ENCODE peak calls at places on chromosomes 2 and 18, in six cellular contexts. One of them, this sample, is unnamed.

GRCh38 chr2:37378411-37378810 is 34.0 kb downstream of the QPCT start:
- DNase-seq in psoas muscle: peak; percentile 25
- DNase-seq in GM23338: no peak
- DNase-seq in PC-3: peak; percentile 85
- DNase-seq in lung: no peak
- DNase-seq in CD8-positive, alpha-beta T cell: no peak
- DNase-seq in this sample: no peak

GRCh38 chr2:18566145-18566544 is 5.7 kb upstream of the RDH14 start:
- DNase-seq in psoas muscle: no peak
- DNase-seq in GM23338: no peak
- DNase-seq in PC-3: no peak
- DNase-seq in lung: no peak
- DNase-seq in CD8-positive, alpha-beta T cell: no peak
- DNase-seq in this sample: peak; percentile 40

GRCh38 chr2:233960203-233960602 is 43.0 kb downstream of the TRPM8 start:
- DNase-seq in psoas muscle: no peak
- DNase-seq in GM23338: no peak
- DNase-seq in PC-3: no peak
- DNase-seq in lung: no peak
- DNase-seq in CD8-positive, alpha-beta T cell: no peak
- DNase-seq in this sample: no peak

GRCh38 chr2:78749648-78750047 is 275.9 kb upstream of the REG3G start:
- DNase-seq in psoas muscle: no peak
- DNase-seq in GM23338: no peak
- DNase-seq in PC-3: no peak
- DNase-seq in lung: no peak
- DNase-seq in CD8-positive, alpha-beta T cell: no peak
- DNase-seq in this sample: no peak

GRCh38 chr18:8615397-8616025 is 6.3 kb downstream of the RAB12 start:
- DNase-seq in psoas muscle: no peak
- DNase-seq in GM23338: no peak
- DNase-seq in PC-3: peak; percentile 92
- DNase-seq in lung: no peak
- DNase-seq in CD8-positive, alpha-beta T cell: no peak
- DNase-seq in this sample: no peak

GRCh38 chr2:206217743-206218520 is 56.5 kb upstream of the ZDBF2 start:
- DNase-seq in psoas muscle: no peak
- DNase-seq in GM23338: peak; percentile 44
- DNase-seq in PC-3: no peak
- DNase-seq in lung: no peak
- DNase-seq in CD8-positive, alpha-beta T cell: no peak
- DNase-seq in this sample: no peak

GRCh38 chr2:157849591-157849990 is 26.5 kb downstream of the ACVR1 start:
- DNase-seq in psoas muscle: no peak
- DNase-seq in GM23338: no peak
- DNase-seq in PC-3: peak; percentile 91
- DNase-seq in lung: no peak
- DNase-seq in CD8-positive, alpha-beta T cell: no peak
- DNase-seq in this sample: no peak

GRCh38 chr2:217954051-217954450 is 48.7 kb downstream of the TNS1 start:
- DNase-seq in psoas muscle: no peak
- DNase-seq in GM23338: no peak
- DNase-seq in PC-3: no peak
- DNase-seq in lung: no peak
- DNase-seq in CD8-positive, alpha-beta T cell: no peak
- DNase-seq in this sample: no peak

GRCh38 chr2:176535480-176536113 is 266.4 kb downstream of the MTX2 start:
- DNase-seq in psoas muscle: no peak
- DNase-seq in GM23338: no peak
- DNase-seq in PC-3: peak; percentile 69
- DNase-seq in lung: no peak
- DNase-seq in CD8-positive, alpha-beta T cell: no peak
- DNase-seq in this sample: no peak

GRCh38 chr2:57877811-57878572 is 168.6 kb upstream of the VRK2 start:
- DNase-seq in psoas muscle: no peak
- DNase-seq in GM23338: no peak
- DNase-seq in PC-3: peak; percentile 54
- DNase-seq in lung: no peak
- DNase-seq in CD8-positive, alpha-beta T cell: no peak
- DNase-seq in this sample: no peak

GRCh38 chr2:70124983-70125480 is 37.8 kb downstream of the PCBP1 start:
- DNase-seq in psoas muscle: peak; percentile 71
- DNase-seq in GM23338: peak; percentile 77
- DNase-seq in PC-3: peak; percentile 38
- DNase-seq in lung: peak; percentile 61
- DNase-seq in CD8-positive, alpha-beta T cell: peak; percentile 54
- DNase-seq in this sample: peak; percentile 64

GRCh38 chr2:233602076-233602475 is 15.4 kb upstream of the UGT1A8 start:
- DNase-seq in psoas muscle: no peak
- DNase-seq in GM23338: no peak
- DNase-seq in PC-3: no peak
- DNase-seq in lung: no peak
- DNase-seq in CD8-positive, alpha-beta T cell: no peak
- DNase-seq in this sample: no peak

GRCh38 chr18:76496200-76496890 is 1.3 kb upstream of the ZNF516 start:
- DNase-seq in psoas muscle: peak; percentile 78
- DNase-seq in GM23338: peak; percentile 80
- DNase-seq in PC-3: no peak
- DNase-seq in lung: peak; percentile 63
- DNase-seq in CD8-positive, alpha-beta T cell: no peak
- DNase-seq in this sample: peak; percentile 57

GRCh38 chr2:667332-668000 is 9.7 kb downstream of the TMEM18 start:
- DNase-seq in psoas muscle: no peak
- DNase-seq in GM23338: peak; percentile 57
- DNase-seq in PC-3: peak; percentile 86
- DNase-seq in lung: no peak
- DNase-seq in CD8-positive, alpha-beta T cell: no peak
- DNase-seq in this sample: no peak

GRCh38 chr2:199463708-199464613 is 6.2 kb upstream of the SATB2 start:
- DNase-seq in psoas muscle: no peak
- DNase-seq in GM23338: peak; percentile 54
- DNase-seq in PC-3: no peak
- DNase-seq in lung: no peak
- DNase-seq in CD8-positive, alpha-beta T cell: no peak
- DNase-seq in this sample: no peak

GRCh38 chr2:190408538-190409271 is 550 bp downstream of the MFSD6 start:
- DNase-seq in psoas muscle: peak; percentile 43
- DNase-seq in GM23338: peak; percentile 49
- DNase-seq in PC-3: peak; percentile 44
- DNase-seq in lung: peak; percentile 54
- DNase-seq in CD8-positive, alpha-beta T cell: peak; percentile 62
- DNase-seq in this sample: no peak

GRCh38 chr2:199543606-199544172 is 86.0 kb upstream of the SATB2 start:
- DNase-seq in psoas muscle: no peak
- DNase-seq in GM23338: no peak
- DNase-seq in PC-3: no peak
- DNase-seq in lung: no peak
- DNase-seq in CD8-positive, alpha-beta T cell: no peak
- DNase-seq in this sample: no peak

GRCh38 chr2:127025357-127026062 is 81.4 kb downstream of the BIN1 start:
- DNase-seq in psoas muscle: peak; percentile 73
- DNase-seq in GM23338: peak; percentile 90
- DNase-seq in PC-3: no peak
- DNase-seq in lung: peak; percentile 88
- DNase-seq in CD8-positive, alpha-beta T cell: peak; percentile 57
- DNase-seq in this sample: peak; percentile 94

GRCh38 chr2:205386109-205386508 is 296.2 kb upstream of the NRP2 start:
- DNase-seq in psoas muscle: no peak
- DNase-seq in GM23338: no peak
- DNase-seq in PC-3: no peak
- DNase-seq in lung: no peak
- DNase-seq in CD8-positive, alpha-beta T cell: no peak
- DNase-seq in this sample: peak; percentile 60

GRCh38 chr2:28649481-28650260 is 102.0 kb upstream of the PPP1CB start:
- DNase-seq in psoas muscle: no peak
- DNase-seq in GM23338: no peak
- DNase-seq in PC-3: peak; percentile 84
- DNase-seq in lung: no peak
- DNase-seq in CD8-positive, alpha-beta T cell: no peak
- DNase-seq in this sample: no peak

GRCh38 chr2:134722728-134723127 is 3.9 kb upstream of the TMEM163 start:
- DNase-seq in psoas muscle: no peak
- DNase-seq in GM23338: peak; percentile 67
- DNase-seq in PC-3: no peak
- DNase-seq in lung: no peak
- DNase-seq in CD8-positive, alpha-beta T cell: no peak
- DNase-seq in this sample: no peak

GRCh38 chr2:232286011-232286868 is 92.3 kb upstream of the ALPP start:
- DNase-seq in psoas muscle: no peak
- DNase-seq in GM23338: no peak
- DNase-seq in PC-3: no peak
- DNase-seq in lung: no peak
- DNase-seq in CD8-positive, alpha-beta T cell: no peak
- DNase-seq in this sample: no peak

GRCh38 chr2:238169021-238169707 is 10.4 kb downstream of the ERFE start:
- DNase-seq in psoas muscle: peak; percentile 47
- DNase-seq in GM23338: no peak
- DNase-seq in PC-3: peak; percentile 29
- DNase-seq in lung: no peak
- DNase-seq in CD8-positive, alpha-beta T cell: no peak
- DNase-seq in this sample: no peak

GRCh38 chr2:9390991-9391390 is 32.3 kb downstream of the ITGB1BP1 start:
- DNase-seq in psoas muscle: no peak
- DNase-seq in GM23338: no peak
- DNase-seq in PC-3: no peak
- DNase-seq in lung: no peak
- DNase-seq in CD8-positive, alpha-beta T cell: no peak
- DNase-seq in this sample: no peak

GRCh38 chr2:229931241-229931640 is 8.9 kb downstream of the FBXO36 start:
- DNase-seq in psoas muscle: no peak
- DNase-seq in GM23338: no peak
- DNase-seq in PC-3: no peak
- DNase-seq in lung: no peak
- DNase-seq in CD8-positive, alpha-beta T cell: no peak
- DNase-seq in this sample: no peak

GRCh38 chr18:69567813-69568488 is 167.3 kb downstream of the DOK6 start:
- DNase-seq in psoas muscle: no peak
- DNase-seq in GM23338: peak; percentile 59
- DNase-seq in PC-3: peak; percentile 75
- DNase-seq in lung: no peak
- DNase-seq in CD8-positive, alpha-beta T cell: no peak
- DNase-seq in this sample: no peak

GRCh38 chr2:104476075-104476474 is 377.8 kb upstream of the POU3F3 start:
- DNase-seq in psoas muscle: no peak
- DNase-seq in GM23338: no peak
- DNase-seq in PC-3: no peak
- DNase-seq in lung: no peak
- DNase-seq in CD8-positive, alpha-beta T cell: no peak
- DNase-seq in this sample: no peak
- H3K4me3 ChIP-seq in psoas muscle: no peak overlapping the region
- H3K4me3 ChIP-seq in GM23338: no peak overlapping the region
- H3K4me3 ChIP-seq in PC-3: no peak overlapping the region
- H3K4me3 ChIP-seq in lung: no peak overlapping the region
- H3K4me3 ChIP-seq in CD8-positive, alpha-beta T cell: no peak overlapping the region
- H3K4me3 ChIP-seq in this sample: no peak overlapping the region

GRCh38 chr2:55009277-55010055 is 40.8 kb downstream of the RTN4 start:
- DNase-seq in psoas muscle: no peak
- DNase-seq in GM23338: no peak
- DNase-seq in PC-3: no peak
- DNase-seq in lung: no peak
- DNase-seq in CD8-positive, alpha-beta T cell: no peak
- DNase-seq in this sample: no peak
- H3K4me1 ChIP-seq in psoas muscle: peaks cover 48% of the 10 kb centered on the region
- H3K4me1 ChIP-seq in GM23338: peaks cover 67% of the 10 kb centered on the region
- H3K4me1 ChIP-seq in PC-3: peaks cover 47% of the 10 kb centered on the region
- H3K4me1 ChIP-seq in lung: peaks cover 1% of the 10 kb centered on the region
- H3K4me1 ChIP-seq in CD8-positive, alpha-beta T cell: peaks cover 61% of the 10 kb centered on the region
- H3K4me1 ChIP-seq in this sample: peaks cover 65% of the 10 kb centered on the region

DNA sequence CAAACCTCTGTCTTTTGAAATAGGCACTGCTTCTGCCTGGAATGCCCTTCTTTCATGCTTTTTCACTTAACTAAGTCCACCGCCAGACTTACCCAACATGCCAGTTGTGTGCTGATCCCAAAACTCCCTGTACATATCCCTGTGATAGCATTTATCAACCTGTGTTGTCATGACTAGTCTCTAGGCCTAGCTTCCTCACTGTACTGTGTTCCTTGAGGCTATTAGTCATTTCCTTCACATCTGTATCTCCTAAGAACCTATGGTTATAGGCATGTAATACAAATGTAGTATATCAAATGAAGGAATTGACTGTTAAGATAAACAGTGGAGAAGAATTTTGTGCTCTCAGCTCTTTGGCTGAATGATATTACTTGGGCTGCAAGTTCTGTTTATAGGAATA is 184.3 kb downstream of the CYRIA start:
- DNase-seq in psoas muscle: no peak
- DNase-seq in GM23338: no peak
- DNase-seq in PC-3: no peak
- DNase-seq in lung: no peak
- DNase-seq in CD8-positive, alpha-beta T cell: no peak
- DNase-seq in this sample: no peak
- H3K27me3 ChIP-seq in psoas muscle: no peaks in the 10 kb centered on the region
- H3K27me3 ChIP-seq in GM23338: no peaks in the 10 kb centered on the region
- H3K27me3 ChIP-seq in PC-3: no peaks in the 10 kb centered on the region
- H3K27me3 ChIP-seq in lung: no peaks in the 10 kb centered on the region
- H3K27me3 ChIP-seq in CD8-positive, alpha-beta T cell: no peaks in the 10 kb centered on the region
- H3K27me3 ChIP-seq in this sample: no peaks in the 10 kb centered on the region

GRCh38 chr2:64930159-64930558 is 59.0 kb upstream of the SLC1A4 start:
- DNase-seq in psoas muscle: no peak
- DNase-seq in GM23338: no peak
- DNase-seq in PC-3: no peak
- DNase-seq in lung: no peak
- DNase-seq in CD8-positive, alpha-beta T cell: no peak
- DNase-seq in this sample: no peak
- H3K4me3 ChIP-seq in psoas muscle: no peak overlapping the region
- H3K4me3 ChIP-seq in GM23338: no peak overlapping the region
- H3K4me3 ChIP-seq in PC-3: no peak overlapping the region
- H3K4me3 ChIP-seq in lung: no peak overlapping the region
- H3K4me3 ChIP-seq in CD8-positive, alpha-beta T cell: no peak overlapping the region
- H3K4me3 ChIP-seq in this sample: no peak overlapping the region

GRCh38 chr2:26613241-26614204 is 27.6 kb downstream of the CIB4 start:
- DNase-seq in psoas muscle: no peak
- DNase-seq in GM23338: peak; percentile 57
- DNase-seq in PC-3: no peak
- DNase-seq in lung: no peak
- DNase-seq in CD8-positive, alpha-beta T cell: no peak
- DNase-seq in this sample: peak; percentile 28
- H3K4me1 ChIP-seq in psoas muscle: no peaks in the 10 kb centered on the region
- H3K4me1 ChIP-seq in GM23338: peaks cover 6% of the 10 kb centered on the region
- H3K4me1 ChIP-seq in PC-3: no peaks in the 10 kb centered on the region
- H3K4me1 ChIP-seq in lung: peaks cover 24% of the 10 kb centered on the region
- H3K4me1 ChIP-seq in CD8-positive, alpha-beta T cell: peaks cover 20% of the 10 kb centered on the region
- H3K4me1 ChIP-seq in this sample: peaks cover 31% of the 10 kb centered on the region

GRCh38 chr2:218959761-218960195 is 312 bp downstream of the CDK5R2 start:
- DNase-seq in psoas muscle: no peak
- DNase-seq in GM23338: peak; percentile 28
- DNase-seq in PC-3: no peak
- DNase-seq in lung: no peak
- DNase-seq in CD8-positive, alpha-beta T cell: no peak
- DNase-seq in this sample: no peak

GRCh38 chr2:218960196-218961165 is 1.0 kb downstream of the CDK5R2 start:
- DNase-seq in psoas muscle: no peak
- DNase-seq in GM23338: peak; percentile 27
- DNase-seq in PC-3: no peak
- DNase-seq in lung: no peak
- DNase-seq in CD8-positive, alpha-beta T cell: no peak
- DNase-seq in this sample: no peak

GRCh38 chr2:218958276-218958675 is 1.2 kb upstream of the CDK5R2 start:
- DNase-seq in psoas muscle: no peak
- DNase-seq in GM23338: no peak
- DNase-seq in PC-3: no peak
- DNase-seq in lung: no peak
- DNase-seq in CD8-positive, alpha-beta T cell: no peak
- DNase-seq in this sample: no peak

GRCh38 chr2:218957685-218958084 is 1.8 kb upstream of the CDK5R2 start:
- DNase-seq in psoas muscle: no peak
- DNase-seq in GM23338: no peak
- DNase-seq in PC-3: no peak
- DNase-seq in lung: no peak
- DNase-seq in CD8-positive, alpha-beta T cell: no peak
- DNase-seq in this sample: no peak

GRCh38 chr2:218959141-218959731 is at the start of gene CDK5R2:
- DNase-seq in psoas muscle: peak; percentile 69
- DNase-seq in GM23338: peak; percentile 97
- DNase-seq in PC-3: peak; percentile 92
- DNase-seq in lung: peak; percentile 72
- DNase-seq in CD8-positive, alpha-beta T cell: peak; percentile 34
- DNase-seq in this sample: peak; percentile 93
- H3K27me3 ChIP-seq in psoas muscle: peaks cover 36% of the 10 kb centered on the region
- H3K27me3 ChIP-seq in GM23338: peaks cover 77% of the 10 kb centered on the region
- H3K27me3 ChIP-seq in PC-3: peaks cover 19% of the 10 kb centered on the region
- H3K27me3 ChIP-seq in lung: peaks cover 39% of the 10 kb centered on the region
- H3K27me3 ChIP-seq in CD8-positive, alpha-beta T cell: peaks cover 35% of the 10 kb centered on the region
- H3K27me3 ChIP-seq in this sample: peaks cover 73% of the 10 kb centered on the region

This sample was measured in cardiac muscle cell.